ENCODE peak calls at places on chromosome 15, in four cellular contexts. G is K562, A is fibroblast of the aortic adventitia, C is brain microvascular endothelial cell. O is an unnamed sample.

GRCh38 chr15:73841756-73842590 is 31.4 kb upstream of the TBC1D21 start:
- DNase-seq in G (no peak), A (no peak), C (no peak), O (no peak)

GRCh38 chr15:92707880-92708551 is 52.4 kb upstream of the FAM174B start:
- DNase-seq in G (no peak), A (no peak), C (no peak), O (no peak)

GRCh38 chr15:98785796-98786581 is 137.7 kb downstream of the IGF1R start:
- DNase-seq in G (no peak), A (no peak), C (no peak), O (no peak)

GRCh38 chr15:64112077-64112772 is 16.4 kb downstream of the SNX1 start:
- DNase-seq in G (no peak), A (no peak), C (no peak), O (no peak)

GRCh38 chr15:93152951-93153350 is 63.9 kb upstream of the RGMA start:
- DNase-seq in G (no peak), A (peak), C (no peak), O (no peak)

GRCh38 chr15:47427463-47427862 is 289.8 kb upstream of the SEMA6D start:
- DNase-seq in G (no peak), A (peak), C (no peak), O (no peak)

GRCh38 chr15:100559330-100559729 is 30.6 kb upstream of the CERS3 start:
- DNase-seq in G (no peak), A (peak), C (peak), O (peak)

GRCh38 chr15:35738370-35738769 is 192.4 kb upstream of the DPH6 start:
- DNase-seq in G (no peak), A (no peak), C (peak), O (no peak)

GRCh38 chr15:35298509-35298908 is 213.4 kb upstream of the NANOGP8 start:
- DNase-seq in G (no peak), A (no peak), C (no peak), O (no peak)

GRCh38 chr15:25091421-25092158 is 136.8 kb downstream of the SNRPN start:
- DNase-seq in G (no peak), A (no peak), C (no peak), O (no peak)

GRCh38 chr15:65421360-65422215 is 1.2 kb downstream of the IGDCC4 start:
- DNase-seq in G (peak), A (no peak), C (no peak), O (no peak)

GRCh38 chr15:55007561-55007960 is 189.2 kb downstream of the RSL24D1 start:
- DNase-seq in G (no peak), A (no peak), C (no peak), O (no peak)

GRCh38 chr15:75104804-75105557 is 81.6 kb downstream of the PPCDC start:
- DNase-seq in G (peak), A (peak), C (peak), O (peak)

GRCh38 chr15:31254431-31255175 is 72.0 kb upstream of the KLF13 start:
- DNase-seq in G (no peak), A (peak), C (peak), O (peak)

GRCh38 chr15:57861805-57862586 is 155.5 kb downstream of the POLR2M start:
- DNase-seq in G (no peak), A (peak), C (peak), O (peak)

GRCh38 chr15:90598053-90598577 is 68.4 kb downstream of the CRTC3 start:
- DNase-seq in G (peak), A (no peak), C (no peak), O (no peak)

GRCh38 chr15:49637857-49638256 is 17.0 kb downstream of the DTWD1 start:
- DNase-seq in G (no peak), A (no peak), C (no peak), O (no peak)

GRCh38 chr15:61157933-61158332 is 71.2 kb downstream of the RORA start:
- DNase-seq in G (no peak), A (peak), C (no peak), O (no peak)

GRCh38 chr15:39936187-39936586 is 2.3 kb downstream of the EIF2AK4 start:
- DNase-seq in G (no peak), A (peak), C (no peak), O (no peak)

GRCh38 chr15:34942363-34942762 is 27.2 kb downstream of the AQR start:
- DNase-seq in G (no peak), A (peak), C (peak), O (peak)

GRCh38 chr15:92578096-92578835 is 77.3 kb downstream of the FAM174B start:
- DNase-seq in G (no peak), A (no peak), C (no peak), O (no peak)

GRCh38 chr15:35019401-35020327 is 31.6 kb upstream of the ZNF770 start:
- DNase-seq in G (no peak), A (peak), C (no peak), O (no peak)

GRCh38 chr15:59330649-59331048 is 42.0 kb downstream of the MYO1E start:
- DNase-seq in G (no peak), A (no peak), C (no peak), O (no peak)

GRCh38 chr15:25179673-25180511 is 225.1 kb downstream of the SNRPN start:
- DNase-seq in G (no peak), A (no peak), C (no peak), O (no peak)

GRCh38 chr15:25717861-25718504 is 145.1 kb downstream of the ATP10A start:
- DNase-seq in G (no peak), A (no peak), C (no peak), O (no peak)

GRCh38 chr15:91871797-91872196 is 18.3 kb downstream of the SLCO3A1 start:
- DNase-seq in G (no peak), A (no peak), C (no peak), O (no peak)

GRCh38 chr15:87939838-87940457 is 316.6 kb downstream of the NTRK3 start:
- DNase-seq in G (no peak), A (no peak), C (no peak), O (no peak)

GRCh38 chr15:74203914-74204431 is 1.4 kb upstream of the STRA6 start:
- DNase-seq in G (peak), A (peak), C (peak), O (no peak)

GRCh38 chr15:33584797-33585196 is 274.0 kb downstream of the RYR3 start:
- DNase-seq in G (no peak), A (peak), C (no peak), O (no peak)

DNA sequence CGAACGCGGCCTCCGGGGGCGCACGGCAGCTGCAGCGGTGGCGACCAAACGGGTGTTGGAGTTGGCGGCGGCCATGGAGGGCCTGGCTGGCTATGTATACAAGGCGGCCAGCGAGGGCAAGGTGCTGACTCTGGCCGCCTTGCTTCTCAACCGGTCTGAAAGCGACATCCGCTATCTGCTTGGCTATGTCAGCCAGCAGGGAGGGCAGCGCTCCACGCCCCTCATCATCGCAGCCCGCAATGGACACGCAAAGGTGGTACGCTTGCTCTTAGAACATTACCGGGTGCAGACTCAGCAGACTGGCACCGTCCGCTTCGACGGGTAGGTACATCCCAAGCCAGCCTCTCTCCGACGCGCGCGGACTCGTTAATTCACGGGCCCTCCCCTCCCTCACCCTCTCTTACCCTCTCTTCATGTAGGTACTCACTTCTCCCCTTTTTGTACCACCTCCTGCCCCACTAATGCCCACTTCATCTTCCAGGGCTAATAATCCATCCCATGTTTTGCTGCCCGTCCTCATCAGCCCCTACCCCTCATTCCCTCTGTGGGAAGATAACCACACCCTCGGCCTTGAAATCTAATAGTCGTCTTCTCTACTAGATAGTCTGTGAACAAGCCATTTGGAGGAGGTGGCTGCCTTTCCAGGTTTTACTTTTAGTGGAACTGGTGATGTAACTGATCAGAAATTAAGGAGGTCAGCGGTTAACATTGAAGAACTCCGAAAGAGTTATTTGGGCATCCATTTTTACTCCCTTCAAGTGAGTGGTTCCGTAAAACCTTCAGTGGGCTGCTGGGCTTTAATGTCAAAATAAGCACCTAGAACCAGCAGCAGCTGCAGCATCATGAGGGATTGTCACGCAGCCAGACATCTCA is 1.0 kb downstream of the FEM1B start:
- DNase-seq in G (peak), A (peak), C (peak), O (no peak)
- TF ChIP-seq CTCF in G (peak), A (peak), C (peak), O (peak)

GRCh38 chr15:89423981-89424380 is 72.4 kb downstream of the RHCG start:
- DNase-seq in G (no peak), A (no peak), C (no peak), O (no peak)
- H3K4me3 ChIP-seq in G (no peak), A (no peak), C (no peak), O (no peak)

DNA sequence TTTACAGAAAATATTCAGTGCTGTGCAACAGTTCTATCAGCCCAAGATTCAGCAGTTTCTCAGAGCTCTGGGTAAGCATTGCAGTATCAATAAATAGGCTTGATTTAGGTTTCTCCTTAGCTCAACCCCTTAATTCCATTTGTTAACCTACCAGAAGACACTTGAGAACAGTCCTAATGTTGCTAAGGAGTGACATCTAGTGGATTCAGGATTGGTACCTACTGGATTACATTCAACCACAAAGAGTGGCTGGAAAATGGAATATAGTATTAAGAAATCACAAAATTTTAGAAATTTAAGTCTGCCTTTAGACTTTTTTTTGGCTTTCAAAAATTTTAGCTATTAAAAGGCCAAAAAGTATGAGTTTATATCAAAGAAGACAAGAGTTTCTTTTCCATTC is 34.7 kb downstream of the POLG start:
- DNase-seq in G (no peak), A (peak), C (peak), O (peak)
- TF ChIP-seq CTCF in G (no peak), A (peak), C (peak), O (peak)

GRCh38 chr15:44381223-44381622 is 46.2 kb upstream of the CTDSPL2 start:
- DNase-seq in G (no peak), A (peak), C (no peak), O (no peak)

GRCh38 chr15:44385344-44385942 is 42.0 kb upstream of the CTDSPL2 start:
- DNase-seq in G (no peak), A (peak), C (no peak), O (no peak)
- H3K4me3 ChIP-seq in G (no peak), A (no peak), C (no peak), O (no peak)

DNA sequence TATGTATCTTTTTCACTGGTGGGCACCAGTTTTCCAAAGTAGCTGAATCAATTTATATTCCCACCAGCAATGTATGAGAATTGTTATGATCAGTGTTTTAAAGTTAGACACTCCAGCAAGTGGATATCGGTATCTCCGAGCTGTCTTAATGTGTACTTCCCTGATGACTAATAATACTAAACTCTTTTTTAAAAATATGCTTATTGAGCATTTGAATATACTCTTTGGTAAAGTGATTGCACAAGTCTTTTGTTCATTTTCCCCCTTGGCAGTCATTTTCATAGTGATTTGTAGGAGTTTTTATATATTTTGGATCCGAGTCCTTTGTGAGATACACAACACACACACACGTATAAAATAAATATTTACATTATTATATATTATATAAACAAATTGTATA is 12.5 kb upstream of the FEM1B start:
- DNase-seq in G (no peak), A (no peak), C (no peak), O (no peak)
- TF ChIP-seq CTCF in G (no peak), A (no peak), C (no peak), O (no peak)

DNA sequence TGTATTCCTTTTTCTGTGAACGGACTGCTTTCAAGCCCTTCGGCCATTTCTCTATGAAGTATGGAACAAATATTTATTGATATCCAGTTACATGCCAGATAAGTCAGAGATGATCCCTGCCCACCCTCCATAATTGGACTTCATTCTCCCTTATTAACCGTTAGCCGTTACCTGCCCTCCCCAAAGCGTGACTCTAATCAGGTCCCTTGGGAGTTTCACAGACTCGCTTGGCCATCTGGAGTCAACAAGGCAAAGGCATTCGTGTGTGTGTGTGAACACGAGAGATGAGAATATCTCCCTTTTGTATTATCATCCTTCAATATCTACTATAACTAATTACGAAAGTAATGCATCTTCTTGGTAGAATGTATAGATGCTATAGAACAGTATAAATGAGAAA is 314.5 kb downstream of the TLE3 start:
- DNase-seq in G (no peak), A (no peak), C (no peak), O (no peak)
- H3K4me3 ChIP-seq in G (no peak), A (no peak), C (no peak), O (no peak)

GRCh38 chr15:42490743-42491539 is at the start of gene ZNF106:
- DNase-seq in G (peak), A (peak), C (peak), O (peak)
- TF ChIP-seq CTCF in G (peak), A (peak), C (peak), O (peak)

DNA sequence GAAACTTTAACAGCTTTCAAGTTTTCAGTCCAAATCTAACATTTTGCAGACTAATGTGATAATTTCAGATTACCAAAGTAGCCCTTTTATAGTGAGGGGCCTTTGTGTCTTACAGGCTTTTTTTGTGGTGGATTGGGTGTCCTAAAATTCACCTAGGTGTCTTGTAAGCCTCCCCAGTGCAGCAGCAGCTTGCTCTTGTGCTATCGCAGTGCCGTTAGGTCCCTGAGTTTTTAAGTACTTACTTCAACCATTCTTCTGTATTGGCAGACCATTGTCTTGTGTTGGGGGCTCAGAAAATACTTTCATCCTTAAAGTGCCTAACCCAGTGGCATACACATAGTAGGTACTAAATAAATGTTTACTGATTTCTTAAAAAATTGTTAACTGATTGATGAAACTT is 2.1 kb downstream of the PDE8A start:
- DNase-seq in G (no peak), A (no peak), C (no peak), O (no peak)
- H3K4me3 ChIP-seq in G (peak), A (no peak), C (peak), O (no peak)

DNA sequence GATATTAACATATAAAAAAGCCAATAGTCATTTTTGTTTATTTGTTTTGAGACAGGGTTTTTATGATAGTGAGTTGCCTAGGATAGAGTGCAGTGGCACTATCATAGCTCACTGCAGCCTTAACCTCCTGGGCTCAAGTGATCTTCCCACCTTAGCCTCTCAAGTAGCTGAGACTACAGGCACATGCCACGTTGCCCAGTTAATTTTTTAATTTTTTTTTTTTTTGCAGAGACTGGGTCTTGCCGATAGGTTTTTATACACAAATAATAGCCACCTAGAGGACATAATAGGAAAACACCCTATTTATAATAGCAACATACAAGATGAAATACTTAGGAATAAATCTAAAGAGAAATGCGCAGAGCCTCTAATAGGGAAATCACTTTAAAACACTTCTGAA is 13.3 kb downstream of the EIF3J start:
- DNase-seq in G (no peak), A (peak), C (peak), O (no peak)
- TF ChIP-seq CTCF in G (no peak), A (peak), C (peak), O (no peak)